ENCODE peak calls at places on chromosomes 5 and 9, in four cellular contexts. A is DMS53, Q is NCI-H2029 treated with DMSO at 0.1 percent for 48 hours, P is iris pigment epithelial cell. N is an unnamed sample.

GRCh38 chr9:14531424-14532269 is 161.6 kb downstream of the ZDHHC21 start:
- DNase-seq in P (no peak), A (no peak), Q (no peak), N (peak)

GRCh38 chr5:132658383-132659302 is 670 bp downstream of the IL13 start:
- DNase-seq in P (no peak), A (peak), Q (no peak), N (no peak)

GRCh38 chr9:124869986-124870560 is 8.1 kb downstream of the ARPC5L start:
- DNase-seq in P (peak), Q (no peak), A (peak), N (no peak)

GRCh38 chr5:101306391-101307137 is 403.5 kb upstream of the ST8SIA4 start:
- DNase-seq in P (peak), A (peak), Q (peak), N (no peak)

GRCh38 chr9:79809931-79810330 is 238.2 kb downstream of the TLE4 start:
- DNase-seq in P (peak), Q (no peak), A (no peak), N (no peak)

GRCh38 chr9:126499911-126500599 is 113.7 kb upstream of the LMX1B start:
- DNase-seq in A (peak), P (no peak), Q (no peak), N (no peak)

GRCh38 chr5:147882586-147883313 is 4.2 kb downstream of the SCGB3A2 start:
- DNase-seq in A (no peak), P (no peak), Q (no peak), N (no peak)

GRCh38 chr9:128091144-128091543 is 23.1 kb downstream of the SLC25A25 start:
- DNase-seq in P (peak), Q (peak), A (no peak), N (peak)

GRCh38 chr5:80672140-80672736 is 17.5 kb upstream of the DHFR start:
- DNase-seq in P (peak), A (peak), Q (peak), N (peak)

GRCh38 chr9:128214571-128215490 is 11.7 kb downstream of the DNM1 start:
- DNase-seq in P (peak), A (no peak), Q (no peak), N (no peak)

GRCh38 chr9:122320346-122320995 is 50.4 kb upstream of the PTGS1 start:
- DNase-seq in Q (no peak), P (no peak), A (no peak), N (peak)

GRCh38 chr5:27275353-27275752 is 237.0 kb upstream of the CDH9 start:
- DNase-seq in Q (no peak), P (no peak), A (no peak), N (no peak)

GRCh38 chr5:158133369-158133768 is 274.4 kb upstream of the CLINT1 start:
- DNase-seq in A (no peak), P (peak), Q (no peak), N (no peak)

GRCh38 chr5:119174578-119175163 is 103.8 kb downstream of the DMXL1 start:
- DNase-seq in P (no peak), A (no peak), Q (no peak), N (no peak)

N was measured in DMS79 treated with DMSO at 0.1 percent for 48 hours.